ENCODE peak calls at places on chromosomes 11 and 22, in eight cellular contexts. One of them, this sample, is unnamed.
A peak's percentile ranks its signal among the peaks of the same experiment; 100 is the strongest.

GRCh38 chr22:37484115-37485005 is 1.8 kb downstream of the MFNG start:
- DNase-seq in dorsolateral prefrontal cortex: peak; percentile 32
- DNase-seq in GM23338: no peak
- DNase-seq in right lobe of liver: peak; percentile 86
- DNase-seq in heart left ventricle: peak; percentile 81
- DNase-seq in IMR-90: no peak
- DNase-seq in CD8-positive, alpha-beta memory T cell: peak; percentile 68
- DNase-seq in CD8-positive, alpha-beta T cell: peak; percentile 91
- DNase-seq in this sample: peak; percentile 33

GRCh38 chr11:134124660-134125451 is 56.0 kb downstream of the JAM3 start:
- DNase-seq in dorsolateral prefrontal cortex: peak; percentile 66
- DNase-seq in GM23338: peak; percentile 81
- DNase-seq in right lobe of liver: peak; percentile 53
- DNase-seq in heart left ventricle: peak; percentile 63
- DNase-seq in IMR-90: peak; percentile 66
- DNase-seq in CD8-positive, alpha-beta memory T cell: no peak
- DNase-seq in CD8-positive, alpha-beta T cell: no peak
- DNase-seq in this sample: peak; percentile 73

GRCh38 chr11:19766810-19767209 is 54.2 kb downstream of the NAV2 start:
- DNase-seq in dorsolateral prefrontal cortex: no peak
- DNase-seq in GM23338: no peak
- DNase-seq in right lobe of liver: no peak
- DNase-seq in heart left ventricle: no peak
- DNase-seq in IMR-90: peak; percentile 11
- DNase-seq in CD8-positive, alpha-beta memory T cell: no peak
- DNase-seq in CD8-positive, alpha-beta T cell: no peak
- DNase-seq in this sample: no peak

GRCh38 chr22:28019360-28019759 is 100.3 kb upstream of the PITPNB start:
- DNase-seq in dorsolateral prefrontal cortex: no peak
- DNase-seq in GM23338: no peak
- DNase-seq in right lobe of liver: no peak
- DNase-seq in heart left ventricle: peak; percentile 18
- DNase-seq in IMR-90: no peak
- DNase-seq in CD8-positive, alpha-beta memory T cell: no peak
- DNase-seq in CD8-positive, alpha-beta T cell: no peak
- DNase-seq in this sample: no peak

GRCh38 chr22:41240377-41241132 is at the start of gene CHADL:
- DNase-seq in dorsolateral prefrontal cortex: peak; percentile 92
- DNase-seq in GM23338: peak; percentile 43
- DNase-seq in right lobe of liver: no peak
- DNase-seq in heart left ventricle: no peak
- DNase-seq in IMR-90: no peak
- DNase-seq in CD8-positive, alpha-beta memory T cell: no peak
- DNase-seq in CD8-positive, alpha-beta T cell: no peak
- DNase-seq in this sample: peak; percentile 94

GRCh38 chr22:48112687-48113521 is 1350.5 kb downstream of the TBC1D22A start:
- DNase-seq in dorsolateral prefrontal cortex: no peak
- DNase-seq in GM23338: no peak
- DNase-seq in right lobe of liver: no peak
- DNase-seq in heart left ventricle: no peak
- DNase-seq in IMR-90: no peak
- DNase-seq in CD8-positive, alpha-beta memory T cell: no peak
- DNase-seq in CD8-positive, alpha-beta T cell: no peak
- DNase-seq in this sample: no peak

GRCh38 chr22:26364066-26365015 is 64.7 kb upstream of the ASPHD2 start:
- DNase-seq in dorsolateral prefrontal cortex: no peak
- DNase-seq in GM23338: peak; percentile 96
- DNase-seq in right lobe of liver: peak; percentile 55
- DNase-seq in heart left ventricle: peak; percentile 25
- DNase-seq in IMR-90: peak; percentile 80
- DNase-seq in CD8-positive, alpha-beta memory T cell: peak; percentile 22
- DNase-seq in CD8-positive, alpha-beta T cell: peak; percentile 57
- DNase-seq in this sample: peak; percentile 16

GRCh38 chr11:50178732-50179131 is 146.1 kb downstream of the OR4C45 start:
- DNase-seq in dorsolateral prefrontal cortex: no peak
- DNase-seq in GM23338: no peak
- DNase-seq in right lobe of liver: no peak
- DNase-seq in heart left ventricle: no peak
- DNase-seq in IMR-90: no peak
- DNase-seq in CD8-positive, alpha-beta memory T cell: no peak
- DNase-seq in CD8-positive, alpha-beta T cell: no peak
- DNase-seq in this sample: no peak

GRCh38 chr11:126307706-126308105 is 3.8 kb downstream of the DCPS start:
- DNase-seq in dorsolateral prefrontal cortex: no peak
- DNase-seq in GM23338: peak; percentile 87
- DNase-seq in right lobe of liver: no peak
- DNase-seq in heart left ventricle: no peak
- DNase-seq in IMR-90: peak; percentile 58
- DNase-seq in CD8-positive, alpha-beta memory T cell: no peak
- DNase-seq in CD8-positive, alpha-beta T cell: no peak
- DNase-seq in this sample: no peak

GRCh38 chr11:111272420-111272819 is 25.9 kb upstream of the POU2AF3 start:
- DNase-seq in dorsolateral prefrontal cortex: no peak
- DNase-seq in GM23338: no peak
- DNase-seq in right lobe of liver: no peak
- DNase-seq in heart left ventricle: no peak
- DNase-seq in IMR-90: no peak
- DNase-seq in CD8-positive, alpha-beta memory T cell: no peak
- DNase-seq in CD8-positive, alpha-beta T cell: no peak
- DNase-seq in this sample: no peak

GRCh38 chr11:2578006-2578933 is 121.5 kb downstream of the KCNQ1OT1 start:
- DNase-seq in dorsolateral prefrontal cortex: peak; percentile 15
- DNase-seq in GM23338: no peak
- DNase-seq in right lobe of liver: peak; percentile 15
- DNase-seq in heart left ventricle: peak; percentile 16
- DNase-seq in IMR-90: no peak
- DNase-seq in CD8-positive, alpha-beta memory T cell: no peak
- DNase-seq in CD8-positive, alpha-beta T cell: peak; percentile 36
- DNase-seq in this sample: no peak

GRCh38 chr11:1233351-1234053 is 10.6 kb downstream of the MUC5B start:
- DNase-seq in dorsolateral prefrontal cortex: no peak
- DNase-seq in GM23338: no peak
- DNase-seq in right lobe of liver: peak; percentile 15
- DNase-seq in heart left ventricle: no peak
- DNase-seq in IMR-90: no peak
- DNase-seq in CD8-positive, alpha-beta memory T cell: no peak
- DNase-seq in CD8-positive, alpha-beta T cell: no peak
- DNase-seq in this sample: no peak

GRCh38 chr11:122862091-122862490 is 20.5 kb upstream of the JHY start:
- DNase-seq in dorsolateral prefrontal cortex: no peak
- DNase-seq in GM23338: no peak
- DNase-seq in right lobe of liver: no peak
- DNase-seq in heart left ventricle: no peak
- DNase-seq in IMR-90: no peak
- DNase-seq in CD8-positive, alpha-beta memory T cell: no peak
- DNase-seq in CD8-positive, alpha-beta T cell: no peak
- DNase-seq in this sample: no peak

GRCh38 chr22:37752189-37753061 is 55.3 kb upstream of the GCAT start:
- DNase-seq in dorsolateral prefrontal cortex: no peak
- DNase-seq in GM23338: no peak
- DNase-seq in right lobe of liver: peak; percentile 91
- DNase-seq in heart left ventricle: peak; percentile 91
- DNase-seq in IMR-90: peak; percentile 85
- DNase-seq in CD8-positive, alpha-beta memory T cell: no peak
- DNase-seq in CD8-positive, alpha-beta T cell: no peak
- DNase-seq in this sample: peak; percentile 52

GRCh38 chr11:66718320-66718971 is 10.6 kb downstream of the SPTBN2 start:
- DNase-seq in dorsolateral prefrontal cortex: no peak
- DNase-seq in GM23338: peak; percentile 71
- DNase-seq in right lobe of liver: peak; percentile 71
- DNase-seq in heart left ventricle: no peak
- DNase-seq in IMR-90: no peak
- DNase-seq in CD8-positive, alpha-beta memory T cell: no peak
- DNase-seq in CD8-positive, alpha-beta T cell: no peak
- DNase-seq in this sample: no peak
- H3K27ac ChIP-seq in dorsolateral prefrontal cortex: no peak overlapping the region
- H3K27ac ChIP-seq in GM23338: no peak overlapping the region
- H3K27ac ChIP-seq in right lobe of liver: peak overlapping the region; percentile 51
- H3K27ac ChIP-seq in heart left ventricle: no peak overlapping the region
- H3K27ac ChIP-seq in IMR-90: no peak overlapping the region
- H3K27ac ChIP-seq in CD8-positive, alpha-beta memory T cell: no peak overlapping the region
- H3K27ac ChIP-seq in CD8-positive, alpha-beta T cell: no peak overlapping the region
- H3K27ac ChIP-seq in this sample: no peak overlapping the region

DNA sequence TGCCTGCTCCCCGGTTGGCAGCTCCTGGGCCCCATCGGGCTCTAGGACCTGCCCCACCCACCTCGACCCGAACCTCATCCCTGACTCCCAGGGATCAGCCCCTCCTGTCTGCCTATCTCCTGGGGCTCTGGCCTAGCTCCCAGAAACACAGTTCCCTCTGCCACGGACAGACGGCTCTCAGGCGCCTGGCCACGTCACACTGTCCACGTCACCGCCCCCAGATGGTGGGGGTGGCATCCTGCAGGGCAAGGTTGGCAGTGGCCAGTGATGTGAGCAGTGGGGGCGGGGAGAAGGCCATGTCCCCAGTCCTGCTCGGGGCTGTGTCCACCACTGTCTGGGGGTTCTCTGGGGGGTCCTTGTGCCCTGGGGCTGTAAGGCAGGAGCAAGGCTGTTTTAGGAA is 29.2 kb downstream of the SYT7 start:
- DNase-seq in dorsolateral prefrontal cortex: no peak
- DNase-seq in GM23338: no peak
- DNase-seq in right lobe of liver: no peak
- DNase-seq in heart left ventricle: peak; percentile 87
- DNase-seq in IMR-90: peak; percentile 50
- DNase-seq in CD8-positive, alpha-beta memory T cell: no peak
- DNase-seq in CD8-positive, alpha-beta T cell: no peak
- DNase-seq in this sample: no peak
- H3K27ac ChIP-seq in dorsolateral prefrontal cortex: peak overlapping the region; percentile 53
- H3K27ac ChIP-seq in GM23338: no peak overlapping the region
- H3K27ac ChIP-seq in right lobe of liver: no peak overlapping the region
- H3K27ac ChIP-seq in heart left ventricle: peak overlapping the region; percentile 89
- H3K27ac ChIP-seq in IMR-90: no peak overlapping the region
- H3K27ac ChIP-seq in CD8-positive, alpha-beta memory T cell: no peak overlapping the region
- H3K27ac ChIP-seq in CD8-positive, alpha-beta T cell: no peak overlapping the region
- H3K27ac ChIP-seq in this sample: no peak overlapping the region

GRCh38 chr11:5603326-5603725 is 6.9 kb downstream of the TRIM6 start:
- DNase-seq in dorsolateral prefrontal cortex: no peak
- DNase-seq in GM23338: no peak
- DNase-seq in right lobe of liver: no peak
- DNase-seq in heart left ventricle: no peak
- DNase-seq in IMR-90: no peak
- DNase-seq in CD8-positive, alpha-beta memory T cell: no peak
- DNase-seq in CD8-positive, alpha-beta T cell: no peak
- DNase-seq in this sample: no peak

GRCh38 chr11:5604896-5605295 is 8.5 kb downstream of the TRIM6 start:
- DNase-seq in dorsolateral prefrontal cortex: no peak
- DNase-seq in GM23338: no peak
- DNase-seq in right lobe of liver: no peak
- DNase-seq in heart left ventricle: no peak
- DNase-seq in IMR-90: no peak
- DNase-seq in CD8-positive, alpha-beta memory T cell: no peak
- DNase-seq in CD8-positive, alpha-beta T cell: no peak
- DNase-seq in this sample: no peak

GRCh38 chr11:5597953-5598352 is 1.5 kb downstream of the TRIM6 start:
- DNase-seq in dorsolateral prefrontal cortex: no peak
- DNase-seq in GM23338: peak; percentile 56
- DNase-seq in right lobe of liver: no peak
- DNase-seq in heart left ventricle: no peak
- DNase-seq in IMR-90: no peak
- DNase-seq in CD8-positive, alpha-beta memory T cell: no peak
- DNase-seq in CD8-positive, alpha-beta T cell: no peak
- DNase-seq in this sample: no peak

GRCh38 chr11:5596611-5597201 is at the start of gene TRIM6:
- DNase-seq in dorsolateral prefrontal cortex: no peak
- DNase-seq in GM23338: peak; percentile 86
- DNase-seq in right lobe of liver: peak; percentile 41
- DNase-seq in heart left ventricle: peak; percentile 49
- DNase-seq in IMR-90: peak; percentile 35
- DNase-seq in CD8-positive, alpha-beta memory T cell: no peak
- DNase-seq in CD8-positive, alpha-beta T cell: no peak
- DNase-seq in this sample: no peak

DNA sequence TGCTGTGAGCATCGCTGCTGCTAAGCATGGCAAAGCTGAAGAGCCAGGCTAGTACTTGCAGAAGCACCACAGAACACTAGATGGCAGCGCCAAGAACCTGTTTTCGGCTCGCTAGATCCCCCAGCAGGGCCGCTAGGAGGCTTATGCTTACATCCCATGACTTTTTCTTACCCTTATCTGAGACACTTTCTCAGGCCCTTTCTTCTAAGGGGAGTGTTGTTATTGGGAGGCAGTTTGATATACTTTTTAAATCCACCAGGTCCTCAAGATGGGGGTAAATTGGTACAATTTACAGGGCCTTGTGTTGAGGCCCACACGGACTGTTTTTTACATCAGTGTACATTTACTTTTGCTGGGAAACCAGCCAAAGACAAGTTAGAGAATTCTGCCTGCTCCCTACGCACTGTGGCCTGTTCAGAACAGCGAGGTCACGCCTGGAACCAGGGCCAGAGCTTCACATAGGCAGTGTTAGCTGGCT is 4.0 kb downstream of the TRIM6 start:
- DNase-seq in dorsolateral prefrontal cortex: no peak
- DNase-seq in GM23338: peak; percentile 92
- DNase-seq in right lobe of liver: peak; percentile 69
- DNase-seq in heart left ventricle: peak; percentile 65
- DNase-seq in IMR-90: peak; percentile 90
- DNase-seq in CD8-positive, alpha-beta memory T cell: peak; percentile 24
- DNase-seq in CD8-positive, alpha-beta T cell: peak; percentile 67
- DNase-seq in this sample: no peak
- H3K27ac ChIP-seq in dorsolateral prefrontal cortex: peak overlapping the region; percentile 2
- H3K27ac ChIP-seq in GM23338: peak overlapping the region; percentile 6
- H3K27ac ChIP-seq in right lobe of liver: peak overlapping the region; percentile 38
- H3K27ac ChIP-seq in heart left ventricle: no peak overlapping the region
- H3K27ac ChIP-seq in IMR-90: no peak overlapping the region
- H3K27ac ChIP-seq in CD8-positive, alpha-beta memory T cell: no peak overlapping the region
- H3K27ac ChIP-seq in CD8-positive, alpha-beta T cell: no peak overlapping the region
- H3K27ac ChIP-seq in this sample: no peak overlapping the region

GRCh38 chr22:29798318-29798717 is 31.1 kb downstream of the UQCR10 start:
- DNase-seq in dorsolateral prefrontal cortex: no peak
- DNase-seq in GM23338: no peak
- DNase-seq in right lobe of liver: no peak
- DNase-seq in heart left ventricle: no peak
- DNase-seq in IMR-90: no peak
- DNase-seq in CD8-positive, alpha-beta memory T cell: no peak
- DNase-seq in CD8-positive, alpha-beta T cell: no peak
- DNase-seq in this sample: no peak
- H3K27ac ChIP-seq in dorsolateral prefrontal cortex: peak overlapping the region; percentile 70
- H3K27ac ChIP-seq in GM23338: no peak overlapping the region
- H3K27ac ChIP-seq in right lobe of liver: peak overlapping the region; percentile 83
- H3K27ac ChIP-seq in heart left ventricle: peak overlapping the region; percentile 83
- H3K27ac ChIP-seq in IMR-90: peak overlapping the region; percentile 86
- H3K27ac ChIP-seq in CD8-positive, alpha-beta memory T cell: peak overlapping the region; percentile 47
- H3K27ac ChIP-seq in CD8-positive, alpha-beta T cell: no peak overlapping the region
- H3K27ac ChIP-seq in this sample: peak overlapping the region; percentile 81